ENCODE peak calls at places on chromosomes 12 and 14, in ten cellular contexts. T, H, C, R, S, O, D, K, A and N are unnamed samples.

GRCh38 chr14:24051789-24052655 is at the start of gene CARMIL3:
- DNase-seq in T (no peak), H (no peak), C (peak), R (no peak), S (peak), O (peak), D (peak), K (peak), A (peak), N (peak)

GRCh38 chr12:132444283-132444682 is 45.7 kb upstream of the FBRSL1 start:
- DNase-seq in T (no peak), H (no peak), C (no peak), R (no peak), S (no peak), O (no peak), D (no peak), K (no peak), A (no peak), N (no peak)

GRCh38 chr12:103301642-103302620 is 193.8 kb downstream of the C12orf42 start:
- DNase-seq in T (no peak), H (no peak), C (no peak), R (no peak), S (no peak), O (no peak), D (no peak), K (no peak), A (no peak), N (no peak)

GRCh38 chr12:64696065-64696741 is 63.0 kb downstream of the GNS start:
- DNase-seq in T (no peak), H (no peak), C (no peak), R (no peak), S (no peak), O (no peak), D (no peak), K (no peak), A (no peak), N (peak)

GRCh38 chr12:47863467-47863866 is 41.3 kb downstream of the VDR start:
- DNase-seq in T (no peak), H (no peak), C (no peak), R (no peak), S (no peak), O (no peak), D (no peak), K (no peak), A (no peak), N (no peak)

GRCh38 chr14:70809238-70810214 is at the start of gene MAP3K9:
- DNase-seq in T (peak), H (no peak), C (peak), R (peak), S (peak), O (peak), D (peak), K (peak), A (peak), N (peak)

GRCh38 chr12:15774819-15775218 is 14.4 kb downstream of the EPS8 start:
- DNase-seq in T (no peak), H (no peak), C (no peak), R (no peak), S (no peak), O (no peak), D (no peak), K (no peak), A (no peak), N (no peak)

GRCh38 chr12:111248221-111248620 is 120.7 kb downstream of the PHETA1 start:
- DNase-seq in T (no peak), H (no peak), C (no peak), R (peak), S (no peak), O (no peak), D (no peak), K (no peak), A (no peak), N (no peak)

GRCh38 chr12:117064049-117064448 is 35.2 kb downstream of the TESC start:
- DNase-seq in T (no peak), H (no peak), C (no peak), R (peak), S (no peak), O (no peak), D (no peak), K (no peak), A (no peak), N (no peak)

GRCh38 chr12:58819945-58820344 is 100.4 kb downstream of the LRIG3 start:
- DNase-seq in T (no peak), H (no peak), C (no peak), R (no peak), S (no peak), O (no peak), D (no peak), K (no peak), A (no peak), N (no peak)

GRCh38 chr14:51283402-51283825 is 43.4 kb downstream of the TMX1 start:
- DNase-seq in T (no peak), H (peak), C (no peak), R (no peak), S (no peak), O (no peak), D (peak), K (peak), A (peak), N (peak)

GRCh38 chr12:90938451-90938850 is 16.5 kb downstream of the CCER1 start:
- DNase-seq in T (no peak), H (peak), C (no peak), R (no peak), S (no peak), O (no peak), D (no peak), K (no peak), A (no peak), N (no peak)

GRCh38 chr14:69726761-69727511 is 40.0 kb upstream of the SRSF5 start:
- DNase-seq in T (peak), H (no peak), C (peak), R (peak), S (peak), O (peak), D (peak), K (peak), A (peak), N (peak)

GRCh38 chr12:127594351-127594970 is 672.5 kb upstream of the TMEM132C start:
- DNase-seq in T (no peak), H (no peak), C (no peak), R (no peak), S (no peak), O (no peak), D (no peak), K (no peak), A (no peak), N (no peak)

GRCh38 chr12:49905718-49906314 is 2.1 kb upstream of the FAIM2 start:
- DNase-seq in T (no peak), H (no peak), C (no peak), R (no peak), S (no peak), O (no peak), D (no peak), K (no peak), A (no peak), N (no peak)

GRCh38 chr12:31591308-31591901 is 469 bp upstream of the DENND5B start:
- DNase-seq in T (peak), H (no peak), C (peak), R (peak), S (peak), O (peak), D (no peak), K (no peak), A (peak), N (peak)

GRCh38 chr14:104554608-104555401 is 24.8 kb upstream of the C14orf180 start:
- DNase-seq in T (no peak), H (no peak), C (no peak), R (no peak), S (no peak), O (peak), D (no peak), K (no peak), A (no peak), N (no peak)

GRCh38 chr14:93161411-93161940 is 23.2 kb downstream of the MOAP1 start:
- DNase-seq in T (no peak), H (no peak), C (no peak), R (no peak), S (no peak), O (no peak), D (no peak), K (no peak), A (no peak), N (no peak)

GRCh38 chr12:104513681-104514080 is 56.9 kb downstream of the CHST11 start:
- DNase-seq in T (no peak), H (no peak), C (no peak), R (no peak), S (no peak), O (no peak), D (no peak), K (no peak), A (no peak), N (no peak)

GRCh38 chr12:53550595-53550994 is 43.3 kb upstream of the NPFF start:
- DNase-seq in T (no peak), H (no peak), C (no peak), R (no peak), S (no peak), O (no peak), D (no peak), K (no peak), A (no peak), N (no peak)

GRCh38 chr12:33575346-33575745 is 135.7 kb upstream of the SYT10 start:
- DNase-seq in T (no peak), H (no peak), C (no peak), R (no peak), S (no peak), O (no peak), D (no peak), K (no peak), A (no peak), N (no peak)

GRCh38 chr12:7012024-7012607 is 6.2 kb downstream of the LPCAT3 start:
- DNase-seq in T (no peak), H (no peak), C (no peak), R (no peak), S (no peak), O (no peak), D (no peak), K (no peak), A (no peak), N (no peak)

GRCh38 chr12:11621797-11622423 is 27.6 kb upstream of the ETV6 start:
- DNase-seq in T (no peak), H (no peak), C (peak), R (peak), S (peak), O (no peak), D (no peak), K (no peak), A (peak), N (peak)

GRCh38 chr14:89179891-89180404 is 237.1 kb downstream of the FOXN3 start:
- DNase-seq in T (no peak), H (no peak), C (no peak), R (no peak), S (no peak), O (no peak), D (no peak), K (no peak), A (no peak), N (no peak)

GRCh38 chr12:131885543-131886057 is 8.8 kb upstream of the ULK1 start:
- DNase-seq in T (no peak), H (no peak), C (no peak), R (no peak), S (no peak), O (no peak), D (no peak), K (no peak), A (no peak), N (no peak)

GRCh38 chr12:11958216-11959091 is 112.3 kb upstream of the BCL2L14 start:
- DNase-seq in T (no peak), H (peak), C (no peak), R (no peak), S (peak), O (no peak), D (peak), K (no peak), A (no peak), N (no peak)

GRCh38 chr14:34180428-34180827 is 229.6 kb upstream of the EGLN3 start:
- DNase-seq in T (no peak), H (no peak), C (no peak), R (peak), S (no peak), O (no peak), D (no peak), K (no peak), A (no peak), N (no peak)